ENCODE peak calls at places on chromosomes 6 and 20, in six cellular contexts. J is Peyer's patch, K is sigmoid colon, F is HCT116, Y is IMR-90, D is uterus. P is an unnamed sample.

GRCh38 chr20:38217791-38218565 is 42.6 kb downstream of the KIAA1755 start:
- DNase-seq in F (peak; percentile 36), K (peak; percentile 69), Y (peak; percentile 97), J (no peak), D (peak; percentile 78), P (no peak)

GRCh38 chr6:91715171-91715805 is 1128.4 kb upstream of the MAP3K7 start:
- DNase-seq in D (no peak), K (no peak), J (no peak), F (no peak), Y (no peak), P (no peak)

GRCh38 chr20:51286758-51287157 is 255.8 kb downstream of the NFATC2 start:
- DNase-seq in J (no peak), D (no peak), F (no peak), K (no peak), Y (no peak), P (no peak)

GRCh38 chr20:38143646-38144554 is 21.2 kb downstream of the TGM2 start:
- DNase-seq in K (no peak), Y (peak; percentile 95), J (no peak), D (peak; percentile 47), F (no peak), P (peak; percentile 73)

GRCh38 chr20:23048283-23049200 is 930 bp downstream of the THBD start:
- DNase-seq in F (no peak), D (peak; percentile 22), K (peak; percentile 75), Y (peak; percentile 1), J (no peak), P (peak; percentile 69)

GRCh38 chr20:24823176-24823575 is 125.9 kb upstream of the CST7 start:
- DNase-seq in J (no peak), K (peak; percentile 3), F (no peak), D (no peak), Y (no peak), P (no peak)

GRCh38 chr20:61929561-61929960 is 136.1 kb downstream of the TAF4 start:
- DNase-seq in J (no peak), D (no peak), Y (no peak), K (no peak), F (no peak), P (peak; percentile 27)

GRCh38 chr6:105321207-105321606 is 81.7 kb downstream of the PREP start:
- DNase-seq in D (no peak), J (no peak), F (no peak), K (no peak), Y (no peak), P (no peak)

GRCh38 chr6:152188011-152188410 is 380.5 kb downstream of the ESR1 start:
- DNase-seq in D (no peak), J (no peak), Y (no peak), K (no peak), F (no peak), P (no peak)

GRCh38 chr6:2556761-2557160 is 194.0 kb downstream of the MYLK4 start:
- DNase-seq in Y (no peak), F (no peak), K (no peak), D (no peak), J (no peak), P (no peak)

GRCh38 chr20:4130404-4131189 is 115.2 kb upstream of the RNF24 start:
- DNase-seq in Y (peak; percentile 72), J (no peak), F (no peak), K (no peak), D (no peak), P (no peak)

GRCh38 chr6:168342626-168343025 is 23.0 kb upstream of the DACT2 start:
- DNase-seq in Y (no peak), F (no peak), J (no peak), K (no peak), D (no peak), P (no peak)

GRCh38 chr20:17594443-17594842 is 24.6 kb downstream of the DSTN start:
- DNase-seq in J (no peak), K (no peak), D (no peak), Y (peak; percentile 87), F (no peak), P (no peak)

GRCh38 chr20:36463212-36464061 is 77.9 kb upstream of the MYL9 start:
- DNase-seq in D (no peak), J (no peak), Y (no peak), K (no peak), F (no peak), P (no peak)

GRCh38 chr6:83921315-83921714 is 61.8 kb downstream of the CYB5R4 start:
- DNase-seq in J (no peak), D (no peak), Y (no peak), F (no peak), K (no peak), P (no peak)

GRCh38 chr6:111721677-111722219 is 116.1 kb upstream of the TRAF3IP2 start:
- DNase-seq in J (peak; percentile 55), Y (peak; percentile 44), F (peak; percentile 13), D (no peak), K (no peak), P (no peak)

GRCh38 chr20:20894280-20894679 is 181.8 kb upstream of the RALGAPA2 start:
- DNase-seq in F (no peak), K (no peak), D (no peak), Y (no peak), J (no peak), P (no peak)

GRCh38 chr6:40912158-40912946 is 126.7 kb downstream of the UNC5CL start:
- DNase-seq in J (no peak), Y (no peak), F (no peak), K (no peak), D (no peak), P (peak; percentile 56)

GRCh38 chr6:144265390-144265789 is 19.7 kb upstream of the UTRN start:
- DNase-seq in K (no peak), Y (peak; percentile 61), F (no peak), D (no peak), J (no peak), P (no peak)

GRCh38 chr20:38165089-38165965 is at the start of gene TGM2:
- DNase-seq in D (peak; percentile 85), F (no peak), K (peak; percentile 89), Y (peak; percentile 69), J (peak; percentile 73), P (peak; percentile 96)

GRCh38 chr20:57400821-57401564 is 9.8 kb downstream of the RBM38 start:
- DNase-seq in Y (no peak), F (no peak), J (peak; percentile 87), D (no peak), K (peak; percentile 70), P (peak; percentile 21)

GRCh38 chr20:57398901-57399535 is 7.8 kb downstream of the RBM38 start:
- DNase-seq in F (no peak), J (no peak), K (peak; percentile 63), D (no peak), Y (no peak), P (peak; percentile 17)

GRCh38 chr20:57401565-57401918 is 10.3 kb downstream of the RBM38 start:
- DNase-seq in D (no peak), F (no peak), Y (no peak), K (peak; percentile 65), J (no peak), P (peak; percentile 7)

GRCh38 chr20:57399587-57400261 is 8.5 kb downstream of the RBM38 start:
- DNase-seq in F (no peak), D (no peak), Y (peak; percentile 16), K (peak; percentile 73), J (peak; percentile 48), P (peak; percentile 68)

GRCh38 chr20:57400262-57400701 is 9.1 kb downstream of the RBM38 start:
- DNase-seq in Y (no peak), K (peak; percentile 78), F (no peak), D (no peak), J (peak; percentile 60), P (peak; percentile 12)
- H3K4me1 ChIP-seq in Y (peaks cover 6% of the 10 kb centered on the region), K (no peaks in the 10 kb centered on the region), F (no peaks in the 10 kb centered on the region), D (peaks cover 27% of the 10 kb centered on the region), J (peaks cover 4% of the 10 kb centered on the region), P (no peaks in the 10 kb centered on the region)

DNA sequence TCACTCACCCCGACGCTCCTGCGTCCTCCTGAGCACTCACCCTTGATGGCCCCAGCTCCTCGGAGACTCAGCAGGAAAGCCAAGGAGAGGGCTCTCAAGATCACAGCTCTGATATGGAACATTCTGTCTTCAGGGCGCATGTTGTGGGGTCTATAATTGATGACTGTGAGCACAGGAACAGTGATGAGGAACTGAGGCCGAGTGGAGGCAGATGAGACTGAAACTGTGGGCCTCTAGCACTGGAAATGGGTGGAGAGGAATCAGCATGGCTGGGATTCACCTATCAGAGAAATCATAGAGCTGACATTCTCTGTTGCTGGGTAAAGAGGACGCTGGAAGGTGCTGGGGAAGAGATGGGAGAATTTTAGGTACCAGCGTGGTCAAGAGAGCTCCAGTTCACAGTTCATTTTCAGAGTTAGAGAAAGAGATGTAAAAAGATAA is at the start of gene HLA-DPA1:
- DNase-seq in D (no peak), Y (peak; percentile 11), F (peak; percentile 8), J (peak; percentile 86), K (no peak), P (peak; percentile 31)
- TF ChIP-seq POLR2A in D (peak; percentile 85), Y (no peak), F (no peak), J (peak; percentile 72), K (peak; percentile 20), P (peak; percentile 64)

DNA sequence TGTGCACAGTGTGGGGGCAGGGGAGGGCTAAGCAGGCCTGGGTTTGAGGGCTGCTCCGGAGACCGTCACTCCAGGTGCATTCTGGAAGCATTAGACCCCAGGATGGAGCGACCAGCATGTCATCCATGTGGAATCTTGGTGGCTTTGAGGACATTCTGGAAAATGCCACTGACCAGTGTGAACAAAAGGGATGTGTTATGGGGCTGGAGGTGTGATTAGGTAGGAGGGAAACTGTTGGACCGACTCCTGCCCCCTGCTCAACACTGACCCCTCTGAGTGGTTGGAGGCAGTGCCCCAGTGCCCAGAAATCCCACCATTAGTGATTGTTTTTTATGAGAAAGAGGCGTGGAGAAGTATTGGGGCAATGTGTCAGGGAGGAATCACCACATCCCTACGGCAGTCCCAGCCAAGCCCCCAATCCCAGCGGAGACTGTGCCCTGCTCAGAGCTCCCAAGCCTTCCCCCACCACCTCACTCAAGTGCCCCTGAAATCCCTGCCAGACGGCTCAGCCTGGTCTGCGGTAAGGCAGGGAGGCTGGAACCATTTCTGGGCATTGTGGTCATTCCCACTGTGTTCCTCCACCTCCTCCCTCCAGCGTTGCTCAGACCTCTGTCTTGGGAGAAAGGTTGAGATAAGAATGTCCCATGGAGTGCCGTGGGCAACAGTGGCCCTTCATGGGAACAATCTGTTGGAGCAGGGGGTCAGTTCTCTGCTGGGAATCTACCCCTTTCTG is 44.0 kb upstream of the TTPAL start:
- DNase-seq in Y (no peak), J (no peak), K (no peak), D (no peak), F (no peak), P (peak; percentile 63)
- TF ChIP-seq CTCF in Y (no peak), J (no peak), K (no peak), D (no peak), F (no peak), P (no peak)

GRCh38 chr20:45972500-45973183 is 639 bp upstream of the ZNF335 start:
- DNase-seq in F (no peak), J (no peak), K (peak; percentile 65), D (no peak), Y (no peak), P (no peak)

GRCh38 chr20:45971675-45972499 is at the start of gene ZNF335:
- DNase-seq in D (peak; percentile 96), J (peak; percentile 91), F (peak; percentile 95), Y (peak; percentile 96), K (peak; percentile 98), P (peak; percentile 96)

GRCh38 chr20:45970646-45971424 is 1.2 kb downstream of the ZNF335 start:
- DNase-seq in Y (peak; percentile 19), J (peak; percentile 46), K (no peak), D (no peak), F (no peak), P (peak; percentile 69)

GRCh38 chr20:45969712-45970634 is 2.0 kb downstream of the ZNF335 start:
- DNase-seq in Y (peak; percentile 64), K (peak; percentile 57), F (peak; percentile 66), J (no peak), D (no peak), P (peak; percentile 45)

DNA sequence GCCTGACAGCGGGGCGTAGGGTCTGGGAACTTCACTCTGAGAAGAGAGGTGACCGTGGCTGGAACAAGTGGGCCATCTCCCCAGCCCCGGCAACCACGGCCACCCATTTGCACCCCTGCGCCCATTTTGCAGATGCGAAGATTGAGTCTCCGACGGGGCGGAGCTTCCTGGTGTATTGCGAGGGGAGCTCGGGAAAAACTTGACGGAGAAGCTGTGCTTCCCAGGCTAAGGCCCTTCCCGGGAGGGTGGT is 653 bp downstream of the ZNF335 start:
- DNase-seq in F (no peak), D (no peak), Y (no peak), J (peak; percentile 62), K (no peak), P (no peak)
- H3K4me1 ChIP-seq in F (peaks cover 24% of the 10 kb centered on the region), D (peaks cover 11% of the 10 kb centered on the region), Y (peaks cover 13% of the 10 kb centered on the region), J (no peaks in the 10 kb centered on the region), K (no peaks in the 10 kb centered on the region), P (no peaks in the 10 kb centered on the region)